ENCODE peak calls at places on chromosome 1, in eight cellular contexts. J is IMR-90, O is left ventricle myocardium inferior, W is RWPE1, Q is Peyer's patch, X is aorta, I is left lung, F is A549. B is an unnamed sample.

GRCh38 chr1:100387644-100388350 is 35.5 kb downstream of the CDC14A start:
- DNase-seq in J (peak), I (no peak), Q (no peak), X (no peak), O (no peak), W (no peak), F (no peak), B (no peak)

GRCh38 chr1:169809370-169810095 is 14.8 kb upstream of the METTL18 start:
- DNase-seq in O (no peak), Q (no peak), W (peak), F (peak), X (no peak), J (peak), I (no peak), B (no peak)

GRCh38 chr1:167635233-167635648 is 5.2 kb downstream of the RCSD1 start:
- DNase-seq in I (no peak), W (no peak), O (peak), X (no peak), J (no peak), F (no peak), Q (no peak), B (no peak)

GRCh38 chr1:165371588-165372235 is 15.2 kb upstream of the LMX1A start:
- DNase-seq in F (no peak), J (no peak), X (no peak), I (no peak), O (no peak), Q (no peak), W (no peak), B (no peak)

GRCh38 chr1:117366982-117367768 is at the start of gene MAN1A2:
- DNase-seq in J (peak), F (peak), Q (peak), I (peak), X (peak), W (peak), O (peak), B (peak)

GRCh38 chr1:23638786-23639241 is 52.8 kb upstream of the RPL11 start:
- DNase-seq in J (peak), O (peak), F (no peak), W (no peak), X (no peak), I (no peak), Q (no peak), B (no peak)

GRCh38 chr1:31760901-31761470 is 3.2 kb downstream of the ADGRB2 start:
- DNase-seq in O (peak), Q (peak), W (peak), F (peak), I (no peak), J (peak), X (peak), B (peak)

GRCh38 chr1:213457733-213458132 is 406.7 kb downstream of the RPS6KC1 start:
- DNase-seq in X (no peak), O (no peak), F (no peak), Q (no peak), I (no peak), J (no peak), W (no peak), B (no peak)

GRCh38 chr1:51736702-51737101 is 119.8 kb downstream of the OSBPL9 start:
- DNase-seq in W (peak), O (no peak), F (peak), X (no peak), Q (no peak), I (no peak), J (peak), B (no peak)

GRCh38 chr1:111904478-111905218 is 84.8 kb downstream of the KCND3 start:
- DNase-seq in O (peak), W (peak), I (no peak), J (peak), Q (no peak), X (no peak), F (no peak), B (no peak)

GRCh38 chr1:207633226-207633625 is 11.7 kb upstream of the CR1L start:
- DNase-seq in W (no peak), I (no peak), X (no peak), F (no peak), J (no peak), Q (no peak), O (no peak), B (no peak)

GRCh38 chr1:190320952-190321351 is 156.7 kb downstream of the BRINP3 start:
- DNase-seq in F (peak), I (no peak), Q (no peak), O (no peak), X (no peak), W (peak), J (peak), B (no peak)

GRCh38 chr1:100597069-100597741 is 59.3 kb downstream of the GPR88 start:
- DNase-seq in O (no peak), W (no peak), I (no peak), J (peak), Q (no peak), F (no peak), X (no peak), B (no peak)

GRCh38 chr1:25504706-25505560 is 38.5 kb upstream of the LDLRAP1 start:
- DNase-seq in I (no peak), J (peak), F (no peak), X (no peak), W (no peak), Q (no peak), O (no peak), B (no peak)

GRCh38 chr1:82704393-82704792 is 903.7 kb downstream of the ADGRL2 start:
- DNase-seq in J (no peak), Q (no peak), O (no peak), F (no peak), W (no peak), I (no peak), X (no peak), B (no peak)

GRCh38 chr1:100713636-100714035 is 5.9 kb upstream of the VCAM1 start:
- DNase-seq in I (no peak), J (no peak), X (no peak), W (no peak), F (no peak), Q (no peak), O (no peak), B (no peak)

GRCh38 chr1:89547563-89548485 is 23.2 kb downstream of the LRRC8B start:
- DNase-seq in W (peak), F (peak), J (peak), X (no peak), Q (no peak), I (no peak), O (no peak), B (no peak)

GRCh38 chr1:215526147-215526845 is 40.8 kb upstream of the KCTD3 start:
- DNase-seq in W (peak), O (no peak), X (no peak), F (peak), Q (no peak), I (no peak), J (peak), B (no peak)

GRCh38 chr1:29682171-29682917 is 446.0 kb downstream of the PTPRU start:
- DNase-seq in Q (no peak), J (no peak), F (no peak), W (no peak), X (no peak), I (no peak), O (no peak), B (peak)

GRCh38 chr1:16114527-16115467 is 41.1 kb downstream of the EPHA2 start:
- DNase-seq in W (no peak), X (peak), F (no peak), I (no peak), J (no peak), Q (peak), O (no peak), B (no peak)
- H3K27ac ChIP-seq in W (no peak), X (no peak), F (no peak), I (no peak), J (no peak), Q (no peak), O (no peak), B (no peak)

DNA sequence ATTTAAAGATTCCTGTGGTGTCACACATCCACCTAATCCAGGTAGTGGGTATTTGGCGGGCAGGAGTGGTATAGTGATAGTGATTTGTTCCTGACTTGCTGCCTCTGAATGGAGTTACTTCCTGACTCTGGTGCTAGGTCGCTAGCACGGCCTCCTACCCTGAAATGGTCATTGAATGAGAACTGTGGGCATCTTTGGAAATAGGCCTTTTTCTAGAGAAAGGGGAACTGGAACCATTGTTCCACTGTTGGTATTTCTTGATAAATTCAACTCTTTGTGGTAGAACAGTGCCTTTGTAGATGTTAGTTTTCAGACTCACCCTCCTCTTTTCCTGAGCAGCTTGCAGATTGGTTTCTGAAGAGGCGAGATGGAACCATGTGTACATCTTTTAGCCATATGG is 1.5 kb downstream of the QSOX1 start:
- DNase-seq in W (no peak), O (no peak), Q (no peak), F (no peak), I (no peak), J (no peak), X (no peak), B (no peak)
- H3K27ac ChIP-seq in W (no peak), O (no peak), Q (no peak), F (no peak), I (peak), J (peak), X (no peak), B (peak)

GRCh38 chr1:55212349-55213028 is 2.7 kb downstream of the USP24 start:
- DNase-seq in O (no peak), I (peak), Q (no peak), W (no peak), X (no peak), F (no peak), J (no peak), B (no peak)
- H3K27ac ChIP-seq in O (peak), I (peak), Q (no peak), W (no peak), X (peak), F (no peak), J (no peak), B (peak)

DNA sequence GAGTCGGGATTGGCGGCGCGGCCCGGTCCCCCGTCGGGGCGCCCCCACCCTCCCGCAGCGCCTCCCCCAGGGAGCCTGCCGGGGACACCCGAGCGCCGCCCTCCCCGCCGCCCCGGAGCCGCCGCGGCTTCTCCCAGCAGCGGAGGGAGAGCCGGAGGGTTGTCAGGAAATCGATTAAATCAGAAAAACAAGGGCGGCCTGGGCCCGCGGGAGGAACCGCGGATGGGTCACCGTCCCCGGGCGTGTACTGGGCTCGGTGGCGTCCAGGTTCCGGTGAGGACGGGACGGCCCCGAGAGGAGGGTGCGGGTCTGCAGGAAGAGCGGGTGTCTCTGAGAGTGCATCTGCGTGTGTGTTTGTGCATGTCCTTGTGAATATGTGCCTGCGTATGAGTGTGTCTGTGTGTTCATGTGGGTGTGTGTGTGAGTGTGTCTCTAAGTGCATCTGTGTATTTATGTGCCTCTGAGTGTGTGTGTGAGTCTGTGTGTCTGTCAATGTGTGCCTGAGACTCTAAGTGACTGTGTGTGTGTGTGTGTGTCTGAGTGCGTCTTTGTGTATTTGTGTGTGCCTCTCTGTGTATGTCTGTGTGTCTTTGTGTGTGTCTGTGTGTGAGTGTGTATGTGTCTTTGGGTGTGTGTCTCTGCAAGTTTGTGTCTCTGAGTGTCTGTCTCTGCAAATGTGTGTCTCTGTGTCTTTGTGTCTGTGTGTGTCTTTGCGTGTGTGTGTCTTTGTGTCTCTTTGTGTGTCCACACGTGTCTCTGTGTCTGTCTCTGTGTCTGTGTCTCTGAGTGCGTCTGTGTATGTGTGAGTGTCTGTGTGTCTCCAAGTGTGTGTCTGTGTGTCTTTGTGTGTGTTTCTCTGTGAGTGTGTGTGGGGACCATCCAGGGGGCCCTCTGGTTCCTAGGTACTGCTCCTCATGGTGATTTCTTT is 1.1 kb downstream of the SPSB1 start:
- DNase-seq in W (no peak), I (no peak), J (peak), O (peak), Q (peak), X (no peak), F (peak), B (peak)
- H3K27ac ChIP-seq in W (peak), I (peak), J (peak), O (peak), Q (peak), X (peak), F (peak), B (peak)